ENCODE peak calls at places on chromosomes 11 and 22, in eight cellular contexts. M is activated CD4-positive, alpha-beta T cell treated with anti-CD3 and anti-CD28 coated beads, Interleukin-2, amount 50 U/mL, for 1 hour; D is HTR-8/SVneo; I is GM23248; V is A172; F is T47D; L is fibroblast of lung; O is A549. T is an unnamed sample.

GRCh38 chr11:57251491-57252104 is 14.5 kb upstream of the APLNR start:
- DNase-seq in O (no peak), V (no peak), D (no peak), L (peak), M (no peak), I (peak), F (peak), T (no peak)

GRCh38 chr11:65767406-65767805 is 13.4 kb downstream of the AP5B1 start:
- DNase-seq in L (peak), F (no peak), O (no peak), V (no peak), D (no peak), I (no peak), M (no peak), T (no peak)

GRCh38 chr11:26987726-26988125 is 6.2 kb upstream of the FIBIN start:
- DNase-seq in M (no peak), D (no peak), F (no peak), I (peak), L (no peak), O (no peak), V (no peak), T (no peak)

GRCh38 chr22:32996276-32996675 is 61.9 kb downstream of the SYN3 start:
- DNase-seq in V (no peak), O (no peak), L (no peak), F (no peak), I (no peak), M (no peak), D (no peak), T (no peak)

GRCh38 chr22:28884754-28885375 is 1.5 kb downstream of the ZNRF3 start:
- DNase-seq in L (no peak), D (no peak), I (no peak), M (no peak), O (no peak), V (no peak), F (no peak), T (no peak)

GRCh38 chr11:126419801-126420729 is 64.6 kb downstream of the ST3GAL4 start:
- DNase-seq in O (no peak), F (no peak), M (no peak), L (peak), I (no peak), D (no peak), V (no peak), T (no peak)

GRCh38 chr11:2518112-2518982 is 73.5 kb downstream of the KCNQ1 start:
- DNase-seq in L (no peak), D (no peak), O (no peak), F (no peak), I (no peak), M (no peak), V (no peak), T (no peak)

GRCh38 chr11:76605338-76606074 is 65.0 kb downstream of the LRRC32 start:
- DNase-seq in I (no peak), L (no peak), M (no peak), D (no peak), O (no peak), V (no peak), F (no peak), T (no peak)